ENCODE peak calls at places on chromosome X, in five cellular contexts. Z is fibroblast of the aortic adventitia, N is breast epithelium, R is keratinocyte, B is HepG2. P is an unnamed sample.

GRCh38 chrX:331772-332495 is 13.3 kb upstream of the GTPBP6 start:
- DNase-seq in R (no peak), B (no peak), Z (no peak), N (no peak), P (no peak)

GRCh38 chrX:154515803-154516654 is at the start of gene FAM3A:
- DNase-seq in Z (peak), B (peak), R (no peak), N (peak), P (no peak)

GRCh38 chrX:125826080-125826479 is 340.0 kb downstream of the DCAF12L2 start:
- DNase-seq in R (no peak), B (no peak), N (no peak), Z (no peak), P (no peak)

GRCh38 chrX:109974906-109975655 is 27.8 kb upstream of the TMEM164 start:
- DNase-seq in R (no peak), N (no peak), B (no peak), Z (peak), P (no peak)

GRCh38 chrX:55008571-55009358 is 8.6 kb downstream of the APEX2 start:
- DNase-seq in B (no peak), N (no peak), R (no peak), Z (peak), P (no peak)

GRCh38 chrX:42992199-42992943 is 214.4 kb upstream of the PPP1R2C start:
- DNase-seq in Z (no peak), B (no peak), R (no peak), N (no peak), P (no peak)

GRCh38 chrX:41381685-41382084 is 47.7 kb downstream of the DDX3X start:
- DNase-seq in Z (peak), R (no peak), B (peak), N (peak), P (no peak)

GRCh38 chrX:135528756-135529155 is 8.3 kb downstream of the INTS6L start:
- DNase-seq in B (no peak), R (no peak), N (no peak), Z (no peak), P (no peak)

GRCh38 chrX:147884958-147885357 is 26.8 kb upstream of the FMR1 start:
- DNase-seq in Z (no peak), N (no peak), R (no peak), B (peak), P (no peak)

GRCh38 chrX:139815771-139816170 is 107.8 kb upstream of the MCF2 start:
- DNase-seq in N (no peak), Z (peak), B (no peak), R (no peak), P (no peak)

GRCh38 chrX:154096140-154097002 is 1.1 kb downstream of the MECP2 start:
- DNase-seq in B (peak), R (no peak), N (no peak), Z (peak), P (no peak)

GRCh38 chrX:43349363-43349762 is 306.7 kb upstream of the MAOA start:
- DNase-seq in N (no peak), R (peak), Z (peak), B (peak), P (no peak)